ENCODE peak calls at places on chromosomes 2 and 18, in nine cellular contexts. S, O, U, H, M, L, F, T and Q are unnamed samples.

GRCh38 chr2:74884118-74884517 is 50.2 kb downstream of the HK2 start:
- DNase-seq in S (no peak), O (no peak), U (no peak), H (no peak), M (no peak), L (no peak), F (no peak), T (no peak), Q (no peak)

GRCh38 chr18:8706981-8707940 is 1.9 kb downstream of the MTCL1 start:
- DNase-seq in S (no peak), O (peak), U (peak), H (peak), M (peak), L (peak), F (no peak), T (no peak), Q (peak)

GRCh38 chr2:168976034-168976654 is 55.0 kb downstream of the ABCB11 start:
- DNase-seq in S (no peak), O (no peak), U (peak), H (peak), M (no peak), L (no peak), F (no peak), T (peak), Q (no peak)

GRCh38 chr2:181058378-181059269 is 78.2 kb downstream of the UBE2E3 start:
- DNase-seq in S (peak), O (peak), U (no peak), H (peak), M (peak), L (peak), F (peak), T (peak), Q (no peak)

GRCh38 chr18:55786651-55787272 is 198.8 kb upstream of the TCF4 start:
- DNase-seq in S (no peak), O (no peak), U (peak), H (no peak), M (no peak), L (peak), F (no peak), T (peak), Q (peak)

GRCh38 chr2:88247531-88247930 is 77.4 kb downstream of the THNSL2 start:
- DNase-seq in S (no peak), O (no peak), U (no peak), H (no peak), M (peak), L (no peak), F (no peak), T (no peak), Q (no peak)

GRCh38 chr2:59025157-59025757 is 784.1 kb upstream of the FANCL start:
- DNase-seq in S (peak), O (peak), U (peak), H (peak), M (peak), L (peak), F (peak), T (peak), Q (no peak)

GRCh38 chr2:176112375-176113302 is 3.9 kb upstream of the HOXD10 start:
- DNase-seq in S (no peak), O (no peak), U (no peak), H (no peak), M (no peak), L (no peak), F (no peak), T (no peak), Q (no peak)

GRCh38 chr18:78519394-78520062 is 460.1 kb upstream of the SALL3 start:
- DNase-seq in S (no peak), O (no peak), U (no peak), H (no peak), M (no peak), L (no peak), F (no peak), T (no peak), Q (no peak)

GRCh38 chr2:176582990-176583481 is 313.8 kb downstream of the MTX2 start:
- DNase-seq in S (no peak), O (peak), U (peak), H (peak), M (peak), L (peak), F (peak), T (no peak), Q (peak)

GRCh38 chr2:235541016-235541415 is 47.2 kb downstream of the AGAP1 start:
- DNase-seq in S (peak), O (peak), U (no peak), H (no peak), M (no peak), L (no peak), F (no peak), T (no peak), Q (no peak)

GRCh38 chr2:205989291-205990071 is 96.5 kb downstream of the INO80D start:
- DNase-seq in S (no peak), O (no peak), U (no peak), H (no peak), M (no peak), L (no peak), F (no peak), T (no peak), Q (no peak)

GRCh38 chr2:102558463-102558862 is 60.9 kb upstream of the SLC9A2 start:
- DNase-seq in S (no peak), O (no peak), U (no peak), H (no peak), M (no peak), L (no peak), F (no peak), T (no peak), Q (no peak)

GRCh38 chr2:240919786-240920782 is 13.9 kb downstream of the CROCC2 start:
- DNase-seq in S (no peak), O (no peak), U (no peak), H (no peak), M (no peak), L (no peak), F (no peak), T (no peak), Q (no peak)

GRCh38 chr18:36348971-36349417 is 51.5 kb downstream of the FHOD3 start:
- DNase-seq in S (no peak), O (no peak), U (no peak), H (no peak), M (no peak), L (no peak), F (no peak), T (no peak), Q (no peak)

GRCh38 chr2:218622606-218623238 is 15.0 kb downstream of the PLCD4 start:
- DNase-seq in S (no peak), O (no peak), U (peak), H (no peak), M (no peak), L (peak), F (no peak), T (no peak), Q (no peak)

GRCh38 chr2:212548459-212548815 is 9.8 kb upstream of the ERBB4 start:
- DNase-seq in S (no peak), O (no peak), U (peak), H (peak), M (peak), L (peak), F (peak), T (no peak), Q (peak)

GRCh38 chr18:3683483-3683882 is 233.5 kb downstream of the TGIF1 start:
- DNase-seq in S (no peak), O (no peak), U (no peak), H (peak), M (peak), L (no peak), F (no peak), T (no peak), Q (no peak)

GRCh38 chr2:101842471-101842870 is 145.0 kb downstream of the MAP4K4 start:
- DNase-seq in S (no peak), O (no peak), U (no peak), H (peak), M (no peak), L (no peak), F (no peak), T (no peak), Q (no peak)

GRCh38 chr2:238260879-238261278 is 21.0 kb upstream of the HES6 start:
- DNase-seq in S (no peak), O (no peak), U (peak), H (no peak), M (no peak), L (no peak), F (no peak), T (no peak), Q (peak)

GRCh38 chr18:23825978-23826405 is 136.7 kb downstream of the LAMA3 start:
- DNase-seq in S (no peak), O (peak), U (peak), H (peak), M (peak), L (peak), F (no peak), T (no peak), Q (peak)

GRCh38 chr18:60277855-60278480 is 94.6 kb downstream of the MC4R start:
- DNase-seq in S (no peak), O (peak), U (peak), H (no peak), M (peak), L (peak), F (no peak), T (no peak), Q (peak)

GRCh38 chr2:20361903-20362302 is 11.3 kb upstream of the PUM2 start:
- DNase-seq in S (no peak), O (no peak), U (no peak), H (peak), M (no peak), L (no peak), F (no peak), T (no peak), Q (no peak)

GRCh38 chr18:3193354-3193753 is 26.4 kb downstream of the MYOM1 start:
- DNase-seq in S (no peak), O (no peak), U (no peak), H (no peak), M (no peak), L (no peak), F (no peak), T (no peak), Q (no peak)

GRCh38 chr18:70219688-70220087 is 14.2 kb upstream of the RTTN start:
- DNase-seq in S (no peak), O (no peak), U (no peak), H (no peak), M (peak), L (no peak), F (no peak), T (no peak), Q (no peak)

GRCh38 chr18:33580540-33580939 is 2.5 kb downstream of the ASXL3 start:
- DNase-seq in S (no peak), O (no peak), U (no peak), H (no peak), M (no peak), L (no peak), F (no peak), T (no peak), Q (no peak)

GRCh38 chr2:51153236-51153635 is 121.3 kb upstream of the NRXN1 start:
- DNase-seq in S (no peak), O (no peak), U (no peak), H (no peak), M (no peak), L (no peak), F (no peak), T (no peak), Q (no peak)

GRCh38 chr2:223999862-224000261 is 39.2 kb downstream of the SERPINE2 start:
- DNase-seq in S (no peak), O (no peak), U (no peak), H (no peak), M (no peak), L (no peak), F (no peak), T (no peak), Q (no peak)

GRCh38 chr2:33136570-33136969 is 189.8 kb downstream of the LTBP1 start:
- DNase-seq in S (no peak), O (no peak), U (no peak), H (peak), M (no peak), L (peak), F (no peak), T (no peak), Q (no peak)

GRCh38 chr2:17593445-17593840 is 52.9 kb downstream of the VSNL1 start:
- DNase-seq in S (no peak), O (no peak), U (no peak), H (no peak), M (no peak), L (no peak), F (no peak), T (no peak), Q (no peak)

GRCh38 chr18:51278045-51278649 is 80.7 kb upstream of the MEX3C start:
- DNase-seq in S (peak), O (peak), U (no peak), H (no peak), M (peak), L (no peak), F (peak), T (peak), Q (no peak)

GRCh38 chr2:237867465-237867864 is 8.0 kb downstream of the RAMP1 start:
- DNase-seq in S (no peak), O (no peak), U (no peak), H (no peak), M (peak), L (no peak), F (no peak), T (no peak), Q (no peak)

GRCh38 chr2:217261452-217261851 is 401.6 kb upstream of the TNP1 start:
- DNase-seq in S (no peak), O (no peak), U (peak), H (peak), M (no peak), L (peak), F (no peak), T (no peak), Q (peak)

GRCh38 chr2:23036683-23037082 is 348.3 kb upstream of the KLHL29 start:
- DNase-seq in S (no peak), O (no peak), U (no peak), H (no peak), M (no peak), L (no peak), F (no peak), T (no peak), Q (no peak)

GRCh38 chr2:71157124-71157802 is 26.8 kb downstream of the MPHOSPH10 start:
- DNase-seq in S (peak), O (no peak), U (peak), H (peak), M (peak), L (peak), F (peak), T (peak), Q (no peak)

GRCh38 chr2:239970004-239970623 is 55.0 kb downstream of the NDUFA10 start:
- DNase-seq in S (no peak), O (no peak), U (no peak), H (no peak), M (no peak), L (no peak), F (no peak), T (no peak), Q (no peak)

GRCh38 chr2:46866770-46867246 is 48.8 kb downstream of the MCFD2 start:
- DNase-seq in S (peak), O (no peak), U (no peak), H (peak), M (no peak), L (no peak), F (no peak), T (no peak), Q (no peak)

GRCh38 chr2:131584380-131584779 is 56.7 kb downstream of the CCDC74A start:
- DNase-seq in S (no peak), O (no peak), U (no peak), H (no peak), M (no peak), L (no peak), F (no peak), T (no peak), Q (no peak)

DNA sequence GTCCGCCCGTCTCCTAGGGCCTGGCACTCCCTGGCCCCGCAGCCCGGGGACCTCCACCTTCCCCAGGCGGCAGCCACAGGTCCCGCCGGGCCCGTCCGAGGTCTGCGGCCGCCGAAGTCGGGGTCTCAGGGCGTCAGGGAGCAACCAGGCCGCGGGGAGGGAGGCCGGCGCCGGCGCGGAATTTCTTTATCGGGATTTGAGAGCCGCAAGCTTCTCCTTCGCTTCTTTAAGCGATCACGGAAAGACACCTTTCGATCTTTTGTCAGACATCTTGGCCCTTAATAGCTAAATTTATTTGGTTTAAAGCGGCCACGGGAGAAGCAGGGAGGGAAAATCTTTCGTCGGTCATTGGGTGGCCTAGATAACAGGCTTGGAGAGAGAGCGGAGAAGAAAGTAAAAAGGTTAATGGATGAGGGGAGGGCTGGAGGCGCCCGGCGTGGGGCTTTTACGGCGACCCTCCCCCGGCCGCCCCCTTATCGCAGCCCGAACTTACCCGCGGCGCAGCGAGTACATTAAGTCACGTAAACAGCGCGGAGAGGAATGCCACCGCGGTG is 4.3 kb upstream of the GATA6 start:
- DNase-seq in S (no peak), O (no peak), U (no peak), H (no peak), M (no peak), L (no peak), F (no peak), T (no peak), Q (no peak)
- H3K27ac ChIP-seq in S (no peak), O (no peak), U (no peak), H (no peak), M (no peak), L (no peak), F (no peak), T (no peak), Q (no peak)

DNA sequence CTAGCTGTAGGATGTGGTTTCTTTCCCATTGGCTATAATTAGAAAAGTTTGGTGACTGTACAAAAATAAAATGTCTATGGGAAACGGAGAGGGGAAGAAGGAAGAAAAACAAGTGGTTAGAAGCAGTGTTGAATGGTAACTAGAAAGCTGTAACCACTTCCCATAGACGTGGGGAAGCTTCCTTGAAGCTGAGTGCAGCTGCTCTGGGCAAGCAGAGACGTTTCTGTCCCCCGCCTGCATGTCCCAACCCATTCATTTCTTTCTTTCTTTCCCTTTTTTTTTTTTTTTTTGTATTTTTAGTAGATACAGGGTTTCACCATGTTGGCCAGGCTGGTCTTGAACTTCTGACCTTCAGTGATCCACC is 367.8 kb upstream of the HS6ST1 start:
- DNase-seq in S (no peak), O (no peak), U (peak), H (no peak), M (no peak), L (no peak), F (no peak), T (no peak), Q (peak)
- H3K9ac ChIP-seq in S (no peak), O (no peak), U (no peak), H (no peak), M (no peak), L (no peak), F (no peak), T (no peak), Q (no peak)

DNA sequence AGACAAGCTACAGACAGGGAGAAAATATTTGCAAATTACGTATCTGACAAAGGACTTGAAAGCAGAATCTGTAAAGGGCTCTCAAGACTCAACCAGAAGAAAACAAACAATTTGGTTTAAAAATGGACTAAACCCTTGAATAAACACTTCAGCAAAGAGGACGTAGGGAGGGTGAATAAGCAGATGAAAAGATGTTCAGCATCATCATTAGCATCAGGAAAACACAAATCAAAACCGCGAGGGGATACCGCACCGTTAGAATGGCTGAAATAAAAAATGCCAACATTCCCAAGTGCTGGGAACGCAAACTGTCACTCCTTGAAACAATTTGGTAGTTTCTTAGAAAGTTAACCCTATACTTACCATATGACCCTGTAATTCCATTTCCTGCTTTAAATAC is 136.7 kb downstream of the MBP start:
- DNase-seq in S (no peak), O (no peak), U (no peak), H (no peak), M (no peak), L (no peak), F (no peak), T (no peak), Q (no peak)
- TF ChIP-seq CTCF in S (no peak), O (no peak), U (no peak), H (no peak), M (no peak), L (no peak), F (no peak), T (no peak), Q (no peak)

DNA sequence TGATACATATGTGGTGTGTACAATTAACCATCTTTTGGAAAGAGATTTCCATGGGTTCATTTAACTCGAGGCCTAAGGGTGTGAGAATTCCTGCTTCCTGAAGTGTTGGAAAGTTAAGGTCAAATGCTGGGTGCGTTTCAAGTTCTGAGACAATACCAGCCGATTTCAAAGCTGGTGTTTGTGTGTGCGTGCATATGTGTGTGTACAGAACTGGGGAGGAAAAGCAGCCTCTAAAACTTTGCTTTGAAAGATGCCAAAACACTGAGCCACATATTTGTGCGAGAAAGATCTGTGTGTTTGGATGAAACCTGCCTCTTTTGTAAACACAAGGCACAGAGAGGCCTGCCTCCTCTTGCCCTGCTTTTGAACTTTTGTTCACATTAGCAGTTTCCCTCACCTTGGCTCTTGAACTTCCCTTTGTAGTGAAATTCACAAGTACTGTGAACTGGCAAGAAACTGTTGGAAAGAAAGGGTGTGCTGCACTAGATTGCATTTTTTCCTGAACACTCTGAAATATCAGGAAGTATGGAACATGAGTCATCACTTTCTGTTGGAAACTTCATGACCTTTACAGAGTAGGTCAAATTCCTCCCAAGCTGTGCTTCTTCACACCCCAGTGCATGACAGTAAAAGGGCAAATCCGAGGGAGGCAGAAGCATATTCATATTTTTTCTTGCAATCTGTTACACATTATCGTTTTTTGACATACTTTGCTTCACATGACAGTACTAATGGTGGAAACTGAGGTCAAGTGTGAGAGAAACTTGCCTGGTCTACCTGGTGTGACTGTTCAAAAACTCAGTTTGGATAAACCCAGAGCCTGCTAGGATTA is 20.0 kb upstream of the CAVIN2 start:
- DNase-seq in S (peak), O (peak), U (peak), H (peak), M (peak), L (peak), F (peak), T (peak), Q (peak)
- H3K27ac ChIP-seq in S (peak), O (peak), U (peak), H (peak), M (peak), L (peak), F (peak), T (peak), Q (peak)

GRCh38 chr2:19336781-19337180 is 21.6 kb downstream of the OSR1 start:
- DNase-seq in S (no peak), O (no peak), U (no peak), H (no peak), M (no peak), L (no peak), F (no peak), T (no peak), Q (no peak)

GRCh38 chr2:19332503-19332902 is 25.9 kb downstream of the OSR1 start:
- DNase-seq in S (no peak), O (no peak), U (no peak), H (no peak), M (no peak), L (no peak), F (no peak), T (no peak), Q (no peak)

GRCh38 chr2:19337202-19337601 is 21.2 kb downstream of the OSR1 start:
- DNase-seq in S (no peak), O (no peak), U (no peak), H (no peak), M (no peak), L (no peak), F (no peak), T (no peak), Q (no peak)

GRCh38 chr2:19337742-19338141 is 20.7 kb downstream of the OSR1 start:
- DNase-seq in S (no peak), O (no peak), U (no peak), H (no peak), M (no peak), L (no peak), F (no peak), T (no peak), Q (no peak)
- H3K9ac ChIP-seq in S (no peak), O (no peak), U (no peak), H (no peak), M (no peak), L (no peak), F (no peak), T (no peak), Q (no peak)